ENCODE peak calls at places on chromosomes 13 and 19, in six cellular contexts. D is IMR-90, S is A549, N is HepG2, Q is K562, E is GM12878. T is an unnamed sample.
A peak's percentile ranks its signal among the peaks of the same experiment; 100 is the strongest.

GRCh38 chr19:45870798-45871197 is 6.7 kb downstream of the FOXA3 start:
- DNase-seq in D (no peak), N (no peak), Q (no peak), E (no peak), S (no peak), T (no peak)

GRCh38 chr13:29707876-29708543 is 112.5 kb upstream of the SLC7A1 start:
- DNase-seq in Q (peak; percentile 50), D (peak; percentile 41), E (no peak), N (peak; percentile 44), S (peak; percentile 6), T (peak; percentile 75)

GRCh38 chr13:75432045-75432444 is 49.9 kb downstream of the TBC1D4 start:
- DNase-seq in Q (no peak), S (no peak), E (no peak), N (peak; percentile 36), D (peak; percentile 18), T (no peak)

GRCh38 chr19:18491995-18492953 is 29.6 kb downstream of the ELL start:
- DNase-seq in D (no peak), N (no peak), E (no peak), S (no peak), Q (no peak), T (no peak)

GRCh38 chr19:58002384-58003152 is at the start of gene ZNF606:
- DNase-seq in S (peak; percentile 87), Q (peak; percentile 24), E (peak; percentile 31), N (peak; percentile 72), D (peak; percentile 84), T (peak; percentile 88)

GRCh38 chr13:113053801-113054604 is 51.6 kb upstream of the F7 start:
- DNase-seq in S (no peak), Q (no peak), E (no peak), D (no peak), N (no peak), T (no peak)

GRCh38 chr13:83692800-83693199 is 189.5 kb downstream of the SLITRK1 start:
- DNase-seq in D (no peak), E (no peak), S (no peak), Q (no peak), N (no peak), T (no peak)

GRCh38 chr13:28510066-28510465 is 15.1 kb upstream of the FLT1 start:
- DNase-seq in E (no peak), D (no peak), Q (no peak), S (no peak), N (no peak), T (no peak)

GRCh38 chr13:109381546-109382180 is 404.7 kb downstream of the IRS2 start:
- DNase-seq in D (peak; percentile 71), S (no peak), N (no peak), E (no peak), Q (no peak), T (no peak)

GRCh38 chr13:28492527-28493367 is 2.2 kb downstream of the FLT1 start:
- DNase-seq in Q (no peak), N (no peak), S (no peak), E (peak; percentile 28), D (no peak), T (no peak)

GRCh38 chr13:73800011-73800410 is 334.2 kb downstream of the KLF12 start:
- DNase-seq in D (no peak), N (no peak), S (no peak), E (no peak), Q (no peak), T (no peak)

GRCh38 chr19:17555929-17556813 is 722 bp downstream of the COLGALT1 start:
- DNase-seq in N (no peak), Q (peak; percentile 59), E (no peak), S (no peak), D (peak; percentile 44), T (no peak)

GRCh38 chr13:77028202-77028601 is 1.2 kb upstream of the FBXL3 start:
- DNase-seq in S (no peak), D (no peak), N (no peak), E (no peak), Q (no peak), T (peak; percentile 34)

GRCh38 chr13:112833551-112834257 is 135.3 kb upstream of the MCF2L start:
- DNase-seq in N (no peak), D (no peak), Q (no peak), S (no peak), E (no peak), T (no peak)

GRCh38 chr13:77697208-77698103 is at the start of gene SLAIN1:
- DNase-seq in S (peak; percentile 35), D (peak; percentile 5), Q (peak; percentile 84), N (peak; percentile 15), E (no peak), T (peak; percentile 99)

GRCh38 chr13:32471187-32471922 is 43.4 kb upstream of the N4BP2L1 start:
- DNase-seq in S (no peak), E (no peak), N (no peak), Q (no peak), D (peak; percentile 67), T (no peak)

GRCh38 chr19:39399684-39400465 is 6.8 kb upstream of the ZFP36 start:
- DNase-seq in N (no peak), E (no peak), Q (no peak), S (no peak), D (no peak), T (no peak)

GRCh38 chr19:17420267-17420924 is 549 bp downstream of the MVB12A start:
- DNase-seq in D (no peak), E (no peak), N (no peak), S (no peak), Q (peak; percentile 43), T (no peak)

GRCh38 chr13:104442541-104442940 is 1376.3 kb upstream of the SLC10A2 start:
- DNase-seq in E (no peak), N (no peak), Q (no peak), D (no peak), S (no peak), T (no peak)

GRCh38 chr13:110560606-110561334 is 752 bp downstream of the RAB20 start:
- DNase-seq in Q (no peak), N (peak; percentile 49), D (no peak), E (no peak), S (no peak), T (peak; percentile 14)

GRCh38 chr13:53124568-53125094 is 96.0 kb downstream of the OLFM4 start:
- DNase-seq in D (no peak), E (no peak), N (no peak), Q (no peak), S (no peak), T (no peak)

GRCh38 chr19:16042533-16043085 is 33.7 kb upstream of the TPM4 start:
- DNase-seq in E (no peak), S (no peak), D (peak; percentile 19), N (no peak), Q (no peak), T (no peak)

GRCh38 chr13:39327080-39327479 is 275.9 kb downstream of the LHFPL6 start:
- DNase-seq in D (no peak), N (no peak), E (no peak), S (no peak), Q (no peak), T (no peak)

GRCh38 chr19:17323973-17324327 is 10.7 kb downstream of the ANO8 start:
- DNase-seq in D (no peak), N (no peak), S (no peak), E (no peak), Q (peak; percentile 18), T (no peak)

GRCh38 chr19:39352549-39353285 is 10.5 kb downstream of the SAMD4B start:
- DNase-seq in N (no peak), Q (no peak), D (no peak), S (no peak), E (no peak), T (no peak)

GRCh38 chr19:17405250-17406038 is at the start of gene BST2:
- DNase-seq in S (no peak), D (peak; percentile 37), N (peak; percentile 93), Q (peak; percentile 77), E (peak; percentile 87), T (peak; percentile 6)

DNA sequence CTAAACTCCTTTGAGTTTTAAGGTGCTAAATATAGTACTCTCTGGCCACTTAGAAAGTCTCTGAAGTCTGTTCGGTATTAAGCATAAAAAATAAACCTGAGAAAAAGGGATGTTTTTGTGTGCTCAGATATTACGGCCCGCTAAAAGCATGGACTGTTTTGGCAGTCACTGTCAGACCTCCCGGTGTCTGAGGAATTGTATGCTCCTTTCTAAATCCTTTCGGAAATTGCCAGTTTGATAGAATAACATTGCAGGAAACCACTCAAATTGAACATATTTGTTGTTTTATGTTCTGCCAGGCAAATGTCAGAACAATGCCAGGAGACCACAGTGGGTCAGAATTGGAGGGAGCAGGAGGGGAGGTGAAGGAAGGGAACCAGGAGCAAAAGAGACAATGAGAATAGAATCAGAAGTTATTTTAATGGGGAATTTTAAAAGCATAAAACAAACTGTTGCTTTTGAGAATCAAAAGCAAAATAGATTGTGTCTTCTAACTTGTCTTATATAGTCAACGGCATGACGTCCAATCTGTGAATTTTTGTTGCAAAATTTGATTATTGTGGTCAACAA is 257.3 kb downstream of the SPRY2 start:
- DNase-seq in Q (no peak), S (no peak), E (no peak), N (no peak), D (peak; percentile 5), T (no peak)
- TF ChIP-seq BHLHE40 in Q (no peak), S (no peak), E (no peak), N (no peak), D (no peak), T (no peak)

GRCh38 chr13:37138917-37139316 is 33.5 kb upstream of the CSNK1A1L start:
- DNase-seq in E (no peak), N (no peak), Q (no peak), D (no peak), S (no peak), T (no peak)
- TF ChIP-seq BHLHE40 in E (no peak), N (no peak), Q (no peak), D (no peak), S (no peak), T (no peak)

GRCh38 chr13:36910545-36910944 is 9.5 kb downstream of the SMAD9 start:
- DNase-seq in D (no peak), S (no peak), Q (no peak), E (no peak), N (no peak), T (no peak)
- TF ChIP-seq BHLHE40 in D (no peak), S (no peak), Q (no peak), E (no peak), N (no peak), T (no peak)

GRCh38 chr13:50714886-50715285 is 128.6 kb downstream of the DLEU7 start:
- DNase-seq in Q (no peak), S (no peak), E (no peak), N (no peak), D (no peak), T (no peak)

GRCh38 chr13:50711449-50711848 is 132.0 kb downstream of the DLEU7 start:
- DNase-seq in E (no peak), Q (no peak), S (no peak), N (no peak), D (no peak), T (no peak)

GRCh38 chr13:50713849-50714248 is 129.6 kb downstream of the DLEU7 start:
- DNase-seq in S (no peak), E (peak; percentile 16), D (peak; percentile 59), Q (no peak), N (no peak), T (no peak)

GRCh38 chr13:50712469-50712868 is 131.0 kb downstream of the DLEU7 start:
- DNase-seq in N (no peak), S (no peak), E (no peak), Q (no peak), D (no peak), T (no peak)

DNA sequence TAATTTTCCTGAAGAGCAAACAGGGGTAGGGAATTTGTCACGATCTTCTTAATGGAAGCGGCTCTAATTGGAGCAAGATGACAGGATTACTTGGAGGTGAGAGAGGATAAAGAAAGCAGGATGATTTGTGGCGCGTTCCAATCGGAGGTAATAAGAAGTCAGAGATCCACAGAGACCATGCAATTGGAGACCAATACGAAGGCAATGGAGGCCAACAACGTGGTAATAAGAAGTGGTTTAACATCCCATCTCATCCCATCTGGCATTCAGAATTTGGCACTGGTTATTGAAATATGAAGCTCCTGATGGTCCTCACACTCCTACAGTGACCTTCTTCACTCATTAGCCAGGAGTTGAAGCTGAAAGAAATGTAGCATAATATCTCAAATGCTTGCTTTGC is 130.6 kb downstream of the DLEU7 start:
- DNase-seq in E (no peak), Q (no peak), S (no peak), D (no peak), N (no peak), T (no peak)
- TF ChIP-seq BHLHE40 in E (no peak), Q (no peak), S (no peak), D (no peak), N (no peak), T (no peak)

T was measured in HEK293T.